ENCODE peak calls at places on chromosomes 7 and 10, in seven cellular contexts. O is erythroblast; B is T-helper 9 cell; M is NCI-H774; R is activated CD8-positive, alpha-beta memory T cell treated with anti-CD3 and anti-CD28 coated beads for 24 hours; N is stimulated activated naive B cell treated with anti-CD40 and anti-IgM and Interleukin-4, amounts not matched to agents 10 μg/mL and 1 μg/mL and 100 μg/mL, for 72 hours; I is naive thymus-derived CD4-positive, alpha-beta T cell. E is an unnamed sample.

GRCh38 chr10:119007211-119007574 is 22.3 kb upstream of the NANOS1 start:
- DNase-seq in O (no peak), B (no peak), M (no peak), R (no peak), N (no peak), I (no peak), E (no peak)

GRCh38 chr7:390761-391410 is 100.9 kb downstream of the FOXL3 start:
- DNase-seq in O (no peak), B (no peak), M (no peak), R (peak), N (no peak), I (no peak), E (no peak)

GRCh38 chr10:133419211-133419950 is 5.0 kb downstream of the SPRN start:
- DNase-seq in O (no peak), B (no peak), M (no peak), R (no peak), N (no peak), I (no peak), E (peak)

GRCh38 chr10:58517071-58517470 is 4.4 kb downstream of the BICC1 start:
- DNase-seq in O (no peak), B (no peak), M (no peak), R (no peak), N (no peak), I (no peak), E (no peak)

GRCh38 chr10:35359056-35359455 is 22.7 kb downstream of the CCNY start:
- DNase-seq in O (no peak), B (no peak), M (no peak), R (no peak), N (no peak), I (no peak), E (no peak)

GRCh38 chr7:88432321-88432720 is 125.6 kb upstream of the STEAP4 start:
- DNase-seq in O (no peak), B (no peak), M (no peak), R (no peak), N (no peak), I (no peak), E (no peak)

GRCh38 chr7:121449304-121449703 is 53.2 kb upstream of the FAM3C start:
- DNase-seq in O (no peak), B (no peak), M (no peak), R (no peak), N (no peak), I (no peak), E (no peak)

GRCh38 chr10:1560535-1561192 is 176.7 kb downstream of the ADARB2 start:
- DNase-seq in O (no peak), B (no peak), M (no peak), R (no peak), N (no peak), I (no peak), E (no peak)

GRCh38 chr10:67306588-67307205 is 380.9 kb downstream of the LRRTM3 start:
- DNase-seq in O (peak), B (no peak), M (peak), R (no peak), N (no peak), I (no peak), E (peak)

GRCh38 chr10:6145414-6145978 is 56.7 kb downstream of the RBM17 start:
- DNase-seq in O (no peak), B (no peak), M (no peak), R (no peak), N (no peak), I (no peak), E (no peak)

GRCh38 chr10:93254180-93254847 is 180.6 kb downstream of the CYP26A1 start:
- DNase-seq in O (no peak), B (no peak), M (no peak), R (no peak), N (no peak), I (no peak), E (no peak)

GRCh38 chr7:356087-356486 is 66.1 kb downstream of the FOXL3 start:
- DNase-seq in O (no peak), B (no peak), M (no peak), R (no peak), N (no peak), I (no peak), E (no peak)

GRCh38 chr7:150923191-150923590 is 54.9 kb downstream of the KCNH2 start:
- DNase-seq in O (no peak), B (no peak), M (no peak), R (no peak), N (no peak), I (no peak), E (no peak)

GRCh38 chr7:155486783-155487508 is 29.0 kb downstream of the EN2 start:
- DNase-seq in O (no peak), B (no peak), M (no peak), R (no peak), N (no peak), I (no peak), E (no peak)

GRCh38 chr7:120997902-120998301 is 9.4 kb downstream of the CPED1 start:
- DNase-seq in O (no peak), B (no peak), M (no peak), R (no peak), N (no peak), I (no peak), E (no peak)

GRCh38 chr10:55747244-55747643 is 613.8 kb downstream of the ZWINT start:
- DNase-seq in O (no peak), B (no peak), M (no peak), R (no peak), N (no peak), I (no peak), E (no peak)

E was measured in GM19239.